ENCODE peak calls at places on chromosome 9, in six cellular contexts. One of them, this sample, is unnamed.
A peak's percentile ranks its signal among the peaks of the same experiment; 100 is the strongest.

GRCh38 chr9:113349434-113350337 is at the start of gene BSPRY:
- DNase-seq in heart left ventricle: no peak
- DNase-seq in adipocyte: no peak
- DNase-seq in choroid plexus epithelial cell: no peak
- DNase-seq in astrocyte of the cerebellum: no peak
- DNase-seq in hepatocyte: peak; percentile 77
- DNase-seq in this sample: peak; percentile 68

GRCh38 chr9:18605763-18606162 is 131.8 kb downstream of the ADAMTSL1 start:
- DNase-seq in heart left ventricle: peak; percentile 19
- DNase-seq in adipocyte: no peak
- DNase-seq in choroid plexus epithelial cell: peak; percentile 83
- DNase-seq in astrocyte of the cerebellum: no peak
- DNase-seq in hepatocyte: no peak
- DNase-seq in this sample: peak; percentile 55

GRCh38 chr9:98288876-98289275 is 33.4 kb upstream of the TBC1D2 start:
- DNase-seq in heart left ventricle: no peak
- DNase-seq in adipocyte: no peak
- DNase-seq in choroid plexus epithelial cell: no peak
- DNase-seq in astrocyte of the cerebellum: no peak
- DNase-seq in hepatocyte: peak; percentile 47
- DNase-seq in this sample: no peak

GRCh38 chr9:18368206-18368605 is 105.7 kb upstream of the ADAMTSL1 start:
- DNase-seq in heart left ventricle: no peak
- DNase-seq in adipocyte: no peak
- DNase-seq in choroid plexus epithelial cell: peak; percentile 34
- DNase-seq in astrocyte of the cerebellum: no peak
- DNase-seq in hepatocyte: no peak
- DNase-seq in this sample: no peak

GRCh38 chr9:87530716-87531115 is 33.0 kb downstream of the DAPK1 start:
- DNase-seq in heart left ventricle: no peak
- DNase-seq in adipocyte: no peak
- DNase-seq in choroid plexus epithelial cell: no peak
- DNase-seq in astrocyte of the cerebellum: no peak
- DNase-seq in hepatocyte: no peak
- DNase-seq in this sample: no peak

GRCh38 chr9:107213561-107214028 is 69.5 kb upstream of the RAD23B start:
- DNase-seq in heart left ventricle: no peak
- DNase-seq in adipocyte: peak; percentile 82
- DNase-seq in choroid plexus epithelial cell: peak; percentile 95
- DNase-seq in astrocyte of the cerebellum: peak; percentile 64
- DNase-seq in hepatocyte: peak; percentile 55
- DNase-seq in this sample: peak; percentile 49

GRCh38 chr9:34606908-34607307 is 5.0 kb downstream of the RPP25L start:
- DNase-seq in heart left ventricle: no peak
- DNase-seq in adipocyte: no peak
- DNase-seq in choroid plexus epithelial cell: no peak
- DNase-seq in astrocyte of the cerebellum: no peak
- DNase-seq in hepatocyte: peak; percentile 48
- DNase-seq in this sample: no peak

GRCh38 chr9:129712595-129713524 is 40.0 kb downstream of the PTGES start:
- DNase-seq in heart left ventricle: no peak
- DNase-seq in adipocyte: peak; percentile 94
- DNase-seq in choroid plexus epithelial cell: peak; percentile 64
- DNase-seq in astrocyte of the cerebellum: no peak
- DNase-seq in hepatocyte: peak; percentile 48
- DNase-seq in this sample: no peak

GRCh38 chr9:96478829-96479371 is 28.9 kb downstream of the HABP4 start:
- DNase-seq in heart left ventricle: no peak
- DNase-seq in adipocyte: peak; percentile 38
- DNase-seq in choroid plexus epithelial cell: no peak
- DNase-seq in astrocyte of the cerebellum: no peak
- DNase-seq in hepatocyte: no peak
- DNase-seq in this sample: no peak

GRCh38 chr9:122221223-122221811 is 7.4 kb downstream of the LHX6 start:
- DNase-seq in heart left ventricle: no peak
- DNase-seq in adipocyte: no peak
- DNase-seq in choroid plexus epithelial cell: no peak
- DNase-seq in astrocyte of the cerebellum: no peak
- DNase-seq in hepatocyte: no peak
- DNase-seq in this sample: no peak

GRCh38 chr9:36080519-36080918 is 43.8 kb downstream of the RECK start:
- DNase-seq in heart left ventricle: no peak
- DNase-seq in adipocyte: no peak
- DNase-seq in choroid plexus epithelial cell: peak; percentile 76
- DNase-seq in astrocyte of the cerebellum: no peak
- DNase-seq in hepatocyte: no peak
- DNase-seq in this sample: no peak

GRCh38 chr9:125493384-125493783 is 213.6 kb downstream of the MAPKAP1 start:
- DNase-seq in heart left ventricle: no peak
- DNase-seq in adipocyte: no peak
- DNase-seq in choroid plexus epithelial cell: no peak
- DNase-seq in astrocyte of the cerebellum: no peak
- DNase-seq in hepatocyte: peak; percentile 55
- DNase-seq in this sample: no peak

GRCh38 chr9:137986268-137987099 is 108.9 kb downstream of the CACNA1B start:
- DNase-seq in heart left ventricle: no peak
- DNase-seq in adipocyte: no peak
- DNase-seq in choroid plexus epithelial cell: no peak
- DNase-seq in astrocyte of the cerebellum: no peak
- DNase-seq in hepatocyte: peak; percentile 1
- DNase-seq in this sample: no peak

GRCh38 chr9:114905160-114905940 is 25.0 kb downstream of the TNFSF8 start:
- DNase-seq in heart left ventricle: no peak
- DNase-seq in adipocyte: no peak
- DNase-seq in choroid plexus epithelial cell: no peak
- DNase-seq in astrocyte of the cerebellum: no peak
- DNase-seq in hepatocyte: no peak
- DNase-seq in this sample: no peak

GRCh38 chr9:133031496-133031911 is 707 bp downstream of the GTF3C5 start:
- DNase-seq in heart left ventricle: no peak
- DNase-seq in adipocyte: no peak
- DNase-seq in choroid plexus epithelial cell: no peak
- DNase-seq in astrocyte of the cerebellum: no peak
- DNase-seq in hepatocyte: no peak
- DNase-seq in this sample: no peak

GRCh38 chr9:35956646-35957045 is 1.3 kb downstream of the OR2S2 start:
- DNase-seq in heart left ventricle: no peak
- DNase-seq in adipocyte: no peak
- DNase-seq in choroid plexus epithelial cell: no peak
- DNase-seq in astrocyte of the cerebellum: no peak
- DNase-seq in hepatocyte: no peak
- DNase-seq in this sample: no peak

GRCh38 chr9:96279927-96280326 is 22.0 kb downstream of the HSD17B3 start:
- DNase-seq in heart left ventricle: no peak
- DNase-seq in adipocyte: no peak
- DNase-seq in choroid plexus epithelial cell: no peak
- DNase-seq in astrocyte of the cerebellum: no peak
- DNase-seq in hepatocyte: peak; percentile 37
- DNase-seq in this sample: peak; percentile 92

GRCh38 chr9:6739218-6739617 is 18.6 kb upstream of the KDM4C start:
- DNase-seq in heart left ventricle: no peak
- DNase-seq in adipocyte: peak; percentile 49
- DNase-seq in choroid plexus epithelial cell: peak; percentile 47
- DNase-seq in astrocyte of the cerebellum: no peak
- DNase-seq in hepatocyte: peak; percentile 15
- DNase-seq in this sample: no peak

GRCh38 chr9:128927731-128928411 is 7.1 kb downstream of the PHYHD1 start:
- DNase-seq in heart left ventricle: no peak
- DNase-seq in adipocyte: peak; percentile 68
- DNase-seq in choroid plexus epithelial cell: peak; percentile 58
- DNase-seq in astrocyte of the cerebellum: peak; percentile 22
- DNase-seq in hepatocyte: peak; percentile 75
- DNase-seq in this sample: peak; percentile 65

GRCh38 chr9:133566382-133566781 is 31.9 kb downstream of the ADAMTSL2 start:
- DNase-seq in heart left ventricle: no peak
- DNase-seq in adipocyte: no peak
- DNase-seq in choroid plexus epithelial cell: no peak
- DNase-seq in astrocyte of the cerebellum: no peak
- DNase-seq in hepatocyte: no peak
- DNase-seq in this sample: no peak

GRCh38 chr9:70420267-70421019 is 6.0 kb upstream of the KLF9 start:
- DNase-seq in heart left ventricle: peak; percentile 95
- DNase-seq in adipocyte: peak; percentile 90
- DNase-seq in choroid plexus epithelial cell: peak; percentile 97
- DNase-seq in astrocyte of the cerebellum: peak; percentile 77
- DNase-seq in hepatocyte: peak; percentile 92
- DNase-seq in this sample: peak; percentile 95

GRCh38 chr9:83355024-83355444 is 183.2 kb downstream of the FRMD3 start:
- DNase-seq in heart left ventricle: peak; percentile 37
- DNase-seq in adipocyte: peak; percentile 40
- DNase-seq in choroid plexus epithelial cell: peak; percentile 67
- DNase-seq in astrocyte of the cerebellum: peak; percentile 9
- DNase-seq in hepatocyte: peak; percentile 17
- DNase-seq in this sample: no peak

GRCh38 chr9:118558026-118558425 is 811.2 kb downstream of the BRINP1 start:
- DNase-seq in heart left ventricle: no peak
- DNase-seq in adipocyte: no peak
- DNase-seq in choroid plexus epithelial cell: no peak
- DNase-seq in astrocyte of the cerebellum: no peak
- DNase-seq in hepatocyte: no peak
- DNase-seq in this sample: no peak

GRCh38 chr9:80797427-80797825 is 891.9 kb downstream of the TLE1 start:
- DNase-seq in heart left ventricle: no peak
- DNase-seq in adipocyte: no peak
- DNase-seq in choroid plexus epithelial cell: no peak
- DNase-seq in astrocyte of the cerebellum: no peak
- DNase-seq in hepatocyte: no peak
- DNase-seq in this sample: no peak

GRCh38 chr9:113558632-113559502 is 95.3 kb downstream of the RGS3 start:
- DNase-seq in heart left ventricle: peak; percentile 88
- DNase-seq in adipocyte: peak; percentile 69
- DNase-seq in choroid plexus epithelial cell: peak; percentile 74
- DNase-seq in astrocyte of the cerebellum: no peak
- DNase-seq in hepatocyte: peak; percentile 65
- DNase-seq in this sample: peak; percentile 83

DNA sequence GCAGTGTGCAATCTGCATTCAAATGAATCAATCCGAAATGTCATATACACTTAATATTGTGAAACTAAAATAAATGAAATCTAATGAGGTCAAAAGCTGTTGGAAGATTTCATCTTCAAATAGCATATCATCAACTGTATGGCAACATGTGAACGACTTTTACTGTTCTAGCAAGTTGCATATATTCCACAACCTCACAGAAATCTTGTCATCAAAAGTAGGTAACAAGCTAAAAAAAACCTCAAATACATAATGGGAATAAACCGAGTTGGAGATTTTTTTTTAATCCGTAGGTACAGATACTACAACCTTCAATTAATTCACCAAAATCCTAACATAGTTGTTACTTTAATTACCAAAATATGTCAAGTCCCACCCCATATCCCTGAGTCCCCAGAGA is 1.1 kb downstream of the PTBP3 start:
- DNase-seq in heart left ventricle: no peak
- DNase-seq in adipocyte: peak; percentile 45
- DNase-seq in choroid plexus epithelial cell: no peak
- DNase-seq in astrocyte of the cerebellum: no peak
- DNase-seq in hepatocyte: no peak
- DNase-seq in this sample: no peak
- H3K4me3 ChIP-seq in heart left ventricle: peak overlapping the region; percentile 71
- H3K4me3 ChIP-seq in adipocyte: peak overlapping the region; percentile 96
- H3K4me3 ChIP-seq in choroid plexus epithelial cell: peak overlapping the region; percentile 89
- H3K4me3 ChIP-seq in astrocyte of the cerebellum: peak overlapping the region; percentile 69
- H3K4me3 ChIP-seq in hepatocyte: peak overlapping the region; percentile 94
- H3K4me3 ChIP-seq in this sample: peak overlapping the region; percentile 90

DNA sequence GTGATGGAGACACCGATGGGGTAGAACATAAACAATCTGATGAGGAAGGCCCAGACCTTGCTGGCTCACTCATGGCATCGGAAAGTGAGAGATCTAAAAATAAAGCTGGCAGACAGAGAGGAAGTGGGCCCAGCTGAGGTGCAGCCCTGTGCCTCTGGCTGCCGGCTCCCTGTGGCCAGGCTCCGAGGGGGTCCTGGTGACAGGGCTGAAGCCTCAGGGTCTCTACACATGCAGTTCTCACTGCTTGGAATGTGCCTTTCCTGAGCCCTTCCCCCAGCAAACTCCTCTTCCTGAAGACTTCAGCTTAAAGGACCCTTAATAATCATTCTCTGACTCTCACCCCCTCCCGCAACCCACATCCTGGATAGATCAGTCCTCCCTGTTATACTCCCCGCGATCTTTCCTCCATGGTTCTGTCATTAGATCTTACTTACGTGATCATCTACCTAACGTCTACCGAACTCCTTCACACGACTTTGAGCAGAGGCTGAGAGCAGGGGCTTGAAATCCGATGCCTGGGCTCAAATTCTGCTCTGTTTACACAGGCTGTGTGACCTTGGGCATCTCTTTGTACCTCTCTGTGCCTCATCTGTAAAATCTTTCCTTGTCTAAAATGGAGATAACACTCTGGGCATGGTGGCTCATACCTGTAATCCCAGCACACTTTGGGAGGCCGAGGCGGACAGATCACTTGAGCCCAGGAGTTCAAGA is 33.1 kb upstream of the CRB2 start:
- DNase-seq in heart left ventricle: no peak
- DNase-seq in adipocyte: no peak
- DNase-seq in choroid plexus epithelial cell: no peak
- DNase-seq in astrocyte of the cerebellum: no peak
- DNase-seq in hepatocyte: no peak
- DNase-seq in this sample: no peak
- H3K4me3 ChIP-seq in heart left ventricle: no peak overlapping the region
- H3K4me3 ChIP-seq in adipocyte: no peak overlapping the region
- H3K4me3 ChIP-seq in choroid plexus epithelial cell: no peak overlapping the region
- H3K4me3 ChIP-seq in astrocyte of the cerebellum: no peak overlapping the region
- H3K4me3 ChIP-seq in hepatocyte: no peak overlapping the region
- H3K4me3 ChIP-seq in this sample: no peak overlapping the region

DNA sequence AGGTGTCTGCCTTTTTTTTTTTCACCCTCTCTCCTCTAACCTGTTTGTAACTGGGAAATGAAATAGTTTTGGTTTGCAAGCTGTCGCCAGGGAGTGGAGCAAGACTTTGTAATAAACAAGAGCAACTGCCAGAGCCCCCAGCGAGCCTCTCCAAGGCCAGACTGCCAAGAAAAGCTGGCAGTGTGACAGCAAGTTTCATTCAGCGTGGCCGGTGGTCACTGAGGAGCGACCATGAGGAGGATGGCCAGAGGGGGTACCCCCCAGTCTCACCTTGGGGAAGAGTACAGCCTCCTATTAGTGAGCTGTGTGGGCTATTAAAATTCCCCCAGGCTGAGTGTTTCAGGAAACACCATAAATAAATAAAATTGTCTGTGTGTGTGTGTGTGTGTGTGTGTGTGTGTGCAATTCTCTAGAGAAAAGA is 49.9 kb downstream of the ZFAND5 start:
- DNase-seq in heart left ventricle: peak; percentile 38
- DNase-seq in adipocyte: peak; percentile 86
- DNase-seq in choroid plexus epithelial cell: peak; percentile 90
- DNase-seq in astrocyte of the cerebellum: peak; percentile 91
- DNase-seq in hepatocyte: peak; percentile 71
- DNase-seq in this sample: peak; percentile 90
- H3K4me3 ChIP-seq in heart left ventricle: peak overlapping the region; percentile 22
- H3K4me3 ChIP-seq in adipocyte: peak overlapping the region; percentile 55
- H3K4me3 ChIP-seq in choroid plexus epithelial cell: peak overlapping the region; percentile 23
- H3K4me3 ChIP-seq in astrocyte of the cerebellum: peak overlapping the region; percentile 3
- H3K4me3 ChIP-seq in hepatocyte: no peak overlapping the region
- H3K4me3 ChIP-seq in this sample: no peak overlapping the region

DNA sequence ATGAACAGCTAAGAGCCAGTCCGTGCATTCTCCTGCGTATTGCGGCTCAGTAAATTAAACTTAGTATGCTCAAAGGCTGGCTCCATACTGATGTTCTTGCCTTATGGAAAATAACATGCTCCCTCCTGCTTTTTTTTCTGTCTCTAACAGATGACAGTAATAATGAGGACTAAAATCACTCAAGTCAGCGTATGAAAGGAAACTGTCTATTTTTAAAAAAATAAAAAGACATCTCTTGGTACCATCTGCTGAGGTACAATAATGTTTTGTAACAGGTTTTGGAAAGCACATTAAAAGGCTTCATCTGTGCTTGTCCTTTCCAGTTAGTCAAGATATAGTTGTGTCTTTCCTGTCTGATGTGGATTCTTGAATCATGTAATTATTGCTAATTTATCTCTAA is 161.1 kb downstream of the SPATA31D1 start:
- DNase-seq in heart left ventricle: no peak
- DNase-seq in adipocyte: no peak
- DNase-seq in choroid plexus epithelial cell: no peak
- DNase-seq in astrocyte of the cerebellum: no peak
- DNase-seq in hepatocyte: no peak
- DNase-seq in this sample: no peak
- H3K4me3 ChIP-seq in heart left ventricle: no peak overlapping the region
- H3K4me3 ChIP-seq in adipocyte: no peak overlapping the region
- H3K4me3 ChIP-seq in choroid plexus epithelial cell: no peak overlapping the region
- H3K4me3 ChIP-seq in astrocyte of the cerebellum: no peak overlapping the region
- H3K4me3 ChIP-seq in hepatocyte: no peak overlapping the region
- H3K4me3 ChIP-seq in this sample: no peak overlapping the region